ENCODE peak calls at places on chromosome 14, in eight cellular contexts. One of them, this sample, is unnamed.

GRCh38 chr14:105737504-105738246 is 211.3 kb downstream of the TMEM121 start:
- DNase-seq in heart right ventricle: no peak
- DNase-seq in Peyer's patch: no peak
- DNase-seq in psoas muscle: peak
- DNase-seq in tibial nerve: no peak
- DNase-seq in A549: no peak
- DNase-seq in A673: no peak
- DNase-seq in prostate gland: no peak
- DNase-seq in this sample: no peak

GRCh38 chr14:96772929-96773328 is 24.3 kb upstream of the VRK1 start:
- DNase-seq in prostate gland: no peak
- DNase-seq in heart right ventricle: no peak
- DNase-seq in A549: no peak
- DNase-seq in tibial nerve: no peak
- DNase-seq in psoas muscle: no peak
- DNase-seq in A673: no peak
- DNase-seq in Peyer's patch: no peak
- DNase-seq in this sample: no peak

GRCh38 chr14:91019673-91020072 is 40.8 kb downstream of the RPS6KA5 start:
- DNase-seq in psoas muscle: no peak
- DNase-seq in A549: no peak
- DNase-seq in Peyer's patch: no peak
- DNase-seq in prostate gland: no peak
- DNase-seq in heart right ventricle: no peak
- DNase-seq in tibial nerve: no peak
- DNase-seq in A673: no peak
- DNase-seq in this sample: no peak

GRCh38 chr14:59187802-59188460 is 536 bp upstream of the DAAM1 start:
- DNase-seq in psoas muscle: peak
- DNase-seq in A549: peak
- DNase-seq in tibial nerve: peak
- DNase-seq in A673: peak
- DNase-seq in Peyer's patch: peak
- DNase-seq in prostate gland: peak
- DNase-seq in heart right ventricle: peak
- DNase-seq in this sample: no peak

GRCh38 chr14:30983858-30984257 is 41.6 kb upstream of the AP4S1 start:
- DNase-seq in prostate gland: no peak
- DNase-seq in psoas muscle: no peak
- DNase-seq in Peyer's patch: no peak
- DNase-seq in heart right ventricle: no peak
- DNase-seq in A549: no peak
- DNase-seq in tibial nerve: no peak
- DNase-seq in A673: no peak
- DNase-seq in this sample: no peak

GRCh38 chr14:39376671-39377403 is 55.4 kb downstream of the FBXO33 start:
- DNase-seq in A673: peak
- DNase-seq in psoas muscle: no peak
- DNase-seq in A549: no peak
- DNase-seq in Peyer's patch: no peak
- DNase-seq in tibial nerve: no peak
- DNase-seq in prostate gland: no peak
- DNase-seq in heart right ventricle: no peak
- DNase-seq in this sample: no peak

GRCh38 chr14:68473794-68474193 is 319.1 kb downstream of the ZFP36L1 start:
- DNase-seq in A549: no peak
- DNase-seq in prostate gland: no peak
- DNase-seq in tibial nerve: no peak
- DNase-seq in heart right ventricle: no peak
- DNase-seq in A673: peak
- DNase-seq in psoas muscle: no peak
- DNase-seq in Peyer's patch: no peak
- DNase-seq in this sample: no peak

GRCh38 chr14:91899213-91899612 is 31.9 kb upstream of the TC2N start:
- DNase-seq in A549: no peak
- DNase-seq in psoas muscle: no peak
- DNase-seq in A673: no peak
- DNase-seq in Peyer's patch: no peak
- DNase-seq in prostate gland: no peak
- DNase-seq in tibial nerve: no peak
- DNase-seq in heart right ventricle: no peak
- DNase-seq in this sample: no peak

GRCh38 chr14:54946500-54946899 is 43.9 kb upstream of the GCH1 start:
- DNase-seq in prostate gland: no peak
- DNase-seq in heart right ventricle: no peak
- DNase-seq in A549: no peak
- DNase-seq in tibial nerve: no peak
- DNase-seq in A673: no peak
- DNase-seq in psoas muscle: no peak
- DNase-seq in Peyer's patch: no peak
- DNase-seq in this sample: no peak

GRCh38 chr14:68687746-68688145 is 105.1 kb downstream of the ZFP36L1 start:
- DNase-seq in A549: peak
- DNase-seq in A673: no peak
- DNase-seq in Peyer's patch: no peak
- DNase-seq in tibial nerve: no peak
- DNase-seq in prostate gland: no peak
- DNase-seq in psoas muscle: no peak
- DNase-seq in heart right ventricle: no peak
- DNase-seq in this sample: no peak

GRCh38 chr14:104314251-104314941 is 176.0 kb downstream of the KIF26A start:
- DNase-seq in prostate gland: no peak
- DNase-seq in A549: no peak
- DNase-seq in heart right ventricle: no peak
- DNase-seq in psoas muscle: peak
- DNase-seq in Peyer's patch: no peak
- DNase-seq in tibial nerve: no peak
- DNase-seq in A673: no peak
- DNase-seq in this sample: peak

GRCh38 chr14:92525318-92526095 is 11.9 kb downstream of the RIN3 start:
- DNase-seq in A549: no peak
- DNase-seq in heart right ventricle: no peak
- DNase-seq in psoas muscle: no peak
- DNase-seq in tibial nerve: no peak
- DNase-seq in prostate gland: no peak
- DNase-seq in Peyer's patch: no peak
- DNase-seq in A673: no peak
- DNase-seq in this sample: no peak

GRCh38 chr14:100440207-100440631 is 117.1 kb downstream of the SLC25A47 start:
- DNase-seq in Peyer's patch: no peak
- DNase-seq in A673: peak
- DNase-seq in psoas muscle: peak
- DNase-seq in A549: peak
- DNase-seq in tibial nerve: peak
- DNase-seq in prostate gland: peak
- DNase-seq in heart right ventricle: peak
- DNase-seq in this sample: no peak

GRCh38 chr14:64255756-64256155 is 38.4 kb downstream of the ESR2 start:
- DNase-seq in A549: no peak
- DNase-seq in Peyer's patch: no peak
- DNase-seq in tibial nerve: no peak
- DNase-seq in A673: no peak
- DNase-seq in prostate gland: no peak
- DNase-seq in heart right ventricle: no peak
- DNase-seq in psoas muscle: no peak
- DNase-seq in this sample: no peak

GRCh38 chr14:85852900-85853299 is 323.0 kb downstream of the FLRT2 start:
- DNase-seq in heart right ventricle: no peak
- DNase-seq in Peyer's patch: no peak
- DNase-seq in prostate gland: no peak
- DNase-seq in psoas muscle: no peak
- DNase-seq in A549: no peak
- DNase-seq in tibial nerve: no peak
- DNase-seq in A673: no peak
- DNase-seq in this sample: no peak

GRCh38 chr14:85853996-85854526 is 324.1 kb downstream of the FLRT2 start:
- DNase-seq in tibial nerve: no peak
- DNase-seq in prostate gland: no peak
- DNase-seq in A673: no peak
- DNase-seq in A549: no peak
- DNase-seq in heart right ventricle: no peak
- DNase-seq in psoas muscle: no peak
- DNase-seq in Peyer's patch: no peak
- DNase-seq in this sample: no peak

GRCh38 chr14:85856430-85856829 is 326.5 kb downstream of the FLRT2 start:
- DNase-seq in A673: no peak
- DNase-seq in Peyer's patch: no peak
- DNase-seq in psoas muscle: no peak
- DNase-seq in tibial nerve: no peak
- DNase-seq in prostate gland: no peak
- DNase-seq in A549: no peak
- DNase-seq in heart right ventricle: no peak
- DNase-seq in this sample: no peak
- TF ChIP-seq CTCF in A673: peak
- TF ChIP-seq CTCF in Peyer's patch: no peak
- TF ChIP-seq CTCF in psoas muscle: no peak
- TF ChIP-seq CTCF in tibial nerve: no peak
- TF ChIP-seq CTCF in prostate gland: no peak
- TF ChIP-seq CTCF in A549: no peak
- TF ChIP-seq CTCF in heart right ventricle: no peak
- TF ChIP-seq CTCF in this sample: no peak

DNA sequence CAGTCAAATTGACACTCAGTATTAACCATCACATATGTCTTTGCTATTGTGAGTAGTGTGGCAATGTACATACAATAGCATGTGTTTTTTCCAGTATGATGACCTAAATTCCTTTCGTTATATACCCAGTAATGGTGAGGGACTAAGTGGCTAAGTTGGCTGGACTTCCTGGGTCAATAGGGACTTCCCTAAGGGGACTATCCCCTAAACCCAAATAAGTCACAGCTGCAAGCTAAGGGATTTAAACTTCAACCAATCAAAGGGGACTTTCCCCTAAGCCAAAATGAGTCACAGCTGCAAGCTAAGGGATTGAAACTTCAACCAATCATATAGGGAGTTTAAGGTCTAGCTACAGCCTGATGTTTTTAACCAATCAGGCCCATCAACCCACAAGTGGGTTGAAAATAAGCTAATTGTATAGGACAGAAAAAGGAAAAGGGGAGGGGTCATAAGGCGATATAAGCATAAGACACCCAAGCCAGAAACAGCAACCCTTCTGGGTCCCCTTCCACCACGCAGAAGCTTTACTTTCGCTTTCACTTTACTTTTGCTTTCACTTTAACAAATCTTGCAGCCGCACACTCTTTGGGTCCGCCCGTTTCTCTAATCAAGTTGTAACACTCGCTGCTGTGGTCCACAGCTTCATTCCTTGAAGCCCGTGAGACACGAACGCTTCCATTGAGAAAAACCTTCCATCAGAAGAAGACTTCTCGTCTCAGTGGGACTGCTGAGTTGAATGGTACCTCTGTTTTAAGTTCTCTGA is 404.4 kb downstream of the FLRT2 start:
- DNase-seq in Peyer's patch: peak
- DNase-seq in heart right ventricle: peak
- DNase-seq in tibial nerve: no peak
- DNase-seq in psoas muscle: no peak
- DNase-seq in prostate gland: no peak
- DNase-seq in A549: peak
- DNase-seq in A673: no peak
- DNase-seq in this sample: no peak
- H3K27ac ChIP-seq in Peyer's patch: peak
- H3K27ac ChIP-seq in heart right ventricle: peak
- H3K27ac ChIP-seq in tibial nerve: no peak
- H3K27ac ChIP-seq in psoas muscle: no peak
- H3K27ac ChIP-seq in prostate gland: no peak
- H3K27ac ChIP-seq in A549: peak
- H3K27ac ChIP-seq in A673: no peak
- H3K27ac ChIP-seq in this sample: no peak

GRCh38 chr14:82667006-82667405 is 1133.4 kb upstream of the SEL1L start:
- DNase-seq in Peyer's patch: no peak
- DNase-seq in psoas muscle: no peak
- DNase-seq in A549: no peak
- DNase-seq in A673: no peak
- DNase-seq in prostate gland: peak
- DNase-seq in heart right ventricle: peak
- DNase-seq in tibial nerve: no peak
- DNase-seq in this sample: no peak
- H3K4me3 ChIP-seq in Peyer's patch: no peak
- H3K4me3 ChIP-seq in psoas muscle: no peak
- H3K4me3 ChIP-seq in A549: no peak
- H3K4me3 ChIP-seq in A673: no peak
- H3K4me3 ChIP-seq in prostate gland: no peak
- H3K4me3 ChIP-seq in heart right ventricle: no peak
- H3K4me3 ChIP-seq in tibial nerve: no peak
- H3K4me3 ChIP-seq in this sample: no peak

GRCh38 chr14:23550131-23550826 is 1.3 kb downstream of the ZFHX2 start:
- DNase-seq in psoas muscle: no peak
- DNase-seq in prostate gland: no peak
- DNase-seq in A673: no peak
- DNase-seq in Peyer's patch: no peak
- DNase-seq in A549: no peak
- DNase-seq in tibial nerve: no peak
- DNase-seq in heart right ventricle: no peak
- DNase-seq in this sample: no peak

GRCh38 chr14:23548351-23549318 is 2.9 kb downstream of the ZFHX2 start:
- DNase-seq in A549: no peak
- DNase-seq in A673: no peak
- DNase-seq in psoas muscle: no peak
- DNase-seq in prostate gland: no peak
- DNase-seq in tibial nerve: no peak
- DNase-seq in Peyer's patch: no peak
- DNase-seq in heart right ventricle: no peak
- DNase-seq in this sample: no peak

GRCh38 chr14:23547924-23548323 is 3.6 kb downstream of the ZFHX2 start:
- DNase-seq in heart right ventricle: no peak
- DNase-seq in Peyer's patch: no peak
- DNase-seq in psoas muscle: no peak
- DNase-seq in prostate gland: no peak
- DNase-seq in A673: no peak
- DNase-seq in A549: no peak
- DNase-seq in tibial nerve: no peak
- DNase-seq in this sample: no peak

GRCh38 chr14:23550827-23551265 is 719 bp downstream of the ZFHX2 start:
- DNase-seq in A673: no peak
- DNase-seq in A549: peak
- DNase-seq in tibial nerve: no peak
- DNase-seq in Peyer's patch: no peak
- DNase-seq in psoas muscle: no peak
- DNase-seq in heart right ventricle: peak
- DNase-seq in prostate gland: no peak
- DNase-seq in this sample: no peak

DNA sequence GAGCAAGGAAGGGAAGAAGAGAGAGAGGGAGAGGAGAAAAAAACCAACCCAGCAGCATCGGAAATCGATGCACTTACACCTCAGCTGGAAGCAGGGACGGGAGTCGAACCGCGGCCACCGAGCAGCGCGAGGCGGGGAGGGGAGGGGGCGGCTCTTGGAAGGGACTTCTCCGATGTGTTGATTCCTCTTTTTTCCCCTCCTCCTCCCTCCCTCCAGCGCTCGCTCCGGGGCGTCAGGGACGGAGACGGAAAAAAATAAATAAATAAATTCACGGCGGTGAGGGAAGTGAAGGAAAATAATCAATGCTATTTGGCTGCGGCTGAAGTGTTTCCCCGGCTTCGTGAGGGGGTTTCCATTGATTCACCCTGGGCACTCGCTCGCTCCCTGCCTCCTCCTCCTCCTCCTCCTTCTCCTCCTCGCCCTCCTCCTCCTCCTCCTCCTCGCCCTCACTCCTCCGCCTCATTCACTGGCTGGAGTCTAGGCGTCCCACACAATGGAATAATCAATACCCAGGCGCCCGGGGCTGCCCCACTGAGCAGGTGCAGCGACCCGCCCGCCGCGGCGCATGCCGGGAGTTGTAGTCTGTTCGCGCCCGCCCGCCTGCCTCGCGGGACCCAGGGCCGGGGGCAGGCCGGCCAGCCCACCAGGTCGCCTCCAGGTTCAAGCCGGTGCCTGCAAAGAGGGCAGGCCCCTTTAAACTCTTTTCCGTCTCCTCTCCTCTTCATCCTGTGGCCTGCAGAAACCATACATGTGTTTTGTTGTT is at the start of gene ZFHX2:
- DNase-seq in psoas muscle: peak
- DNase-seq in A673: peak
- DNase-seq in Peyer's patch: peak
- DNase-seq in A549: peak
- DNase-seq in tibial nerve: peak
- DNase-seq in prostate gland: peak
- DNase-seq in heart right ventricle: peak
- DNase-seq in this sample: no peak
- TF ChIP-seq CTCF in psoas muscle: no peak
- TF ChIP-seq CTCF in A673: no peak
- TF ChIP-seq CTCF in Peyer's patch: no peak
- TF ChIP-seq CTCF in A549: no peak
- TF ChIP-seq CTCF in tibial nerve: no peak
- TF ChIP-seq CTCF in prostate gland: no peak
- TF ChIP-seq CTCF in heart right ventricle: no peak
- TF ChIP-seq CTCF in this sample: no peak

This sample was measured in coronary artery.